ENCODE peak calls at places on chromosomes 3 and 15, in four cellular contexts. H, C, M and I are unnamed samples.

GRCh38 chr3:148971819-148972218 is 19.5 kb upstream of the GYG1 start:
- DNase-seq in H (no peak), C (peak; percentile 81), M (no peak), I (peak; percentile 31)

GRCh38 chr15:44719293-44719999 is 8.1 kb downstream of the B2M start:
- DNase-seq in H (no peak), C (no peak), M (no peak), I (no peak)

GRCh38 chr15:33086500-33087141 is 107.9 kb downstream of the FMN1 start:
- DNase-seq in H (no peak), C (no peak), M (no peak), I (no peak)

GRCh38 chr3:52827441-52827840 is 3.0 kb downstream of the ITIH4 start:
- DNase-seq in H (no peak), C (no peak), M (no peak), I (no peak)

GRCh38 chr3:44442591-44443309 is 34.7 kb downstream of the ZNF445 start:
- DNase-seq in H (no peak), C (no peak), M (no peak), I (no peak)

GRCh38 chr3:107641572-107642307 is 119.0 kb downstream of the BBX start:
- DNase-seq in H (no peak), C (no peak), M (no peak), I (no peak)

GRCh38 chr3:146165844-146166243 is 4.9 kb upstream of the PLOD2 start:
- DNase-seq in H (no peak), C (no peak), M (no peak), I (no peak)

GRCh38 chr15:71385469-71385868 is 270.2 kb downstream of the THSD4 start:
- DNase-seq in H (no peak), C (no peak), M (no peak), I (no peak)

GRCh38 chr3:193903257-193903807 is 232.6 kb upstream of the HES1 start:
- DNase-seq in H (no peak), C (no peak), M (no peak), I (no peak)

GRCh38 chr15:52481915-52482314 is 46.8 kb downstream of the MYO5A start:
- DNase-seq in H (no peak), C (no peak), M (no peak), I (peak; percentile 50)

GRCh38 chr15:69713726-69714559 is 261.3 kb downstream of the RPLP1 start:
- DNase-seq in H (no peak), C (no peak), M (no peak), I (no peak)

GRCh38 chr3:81758275-81758674 is 3.2 kb downstream of the GBE1 start:
- DNase-seq in H (no peak), C (no peak), M (no peak), I (peak; percentile 44)

GRCh38 chr3:81761904-81762565 is 590 bp upstream of the GBE1 start:
- DNase-seq in H (no peak), C (no peak), M (no peak), I (no peak)

GRCh38 chr3:81760215-81760614 is 1.2 kb downstream of the GBE1 start:
- DNase-seq in H (no peak), C (no peak), M (no peak), I (no peak)

GRCh38 chr3:81764665-81765064 is 3.2 kb upstream of the GBE1 start:
- DNase-seq in H (no peak), C (no peak), M (no peak), I (no peak)

GRCh38 chr3:81760924-81761903 is at the start of gene GBE1:
- DNase-seq in H (peak; percentile 96), C (peak; percentile 91), M (peak; percentile 96), I (peak; percentile 94)
- TF ChIP-seq CTCF in H (peak; percentile 24), C (no peak), M (peak; percentile 48), I (peak; percentile 47)

GRCh38 chr15:67074886-67075229 is 9.5 kb downstream of the SMAD3 start:
- DNase-seq in H (no peak), C (no peak), M (no peak), I (no peak)

GRCh38 chr15:67077641-67078215 is 12.3 kb downstream of the SMAD3 start:
- DNase-seq in H (no peak), C (no peak), M (no peak), I (no peak)

GRCh38 chr15:67079361-67079760 is 14.0 kb downstream of the SMAD3 start:
- DNase-seq in H (no peak), C (no peak), M (no peak), I (no peak)

GRCh38 chr15:67072951-67073350 is 7.5 kb downstream of the SMAD3 start:
- DNase-seq in H (no peak), C (no peak), M (no peak), I (no peak)

GRCh38 chr15:67076147-67076843 is 10.9 kb downstream of the SMAD3 start:
- DNase-seq in H (peak; percentile 46), C (no peak), M (no peak), I (no peak)
- H3K4me3 ChIP-seq in H (no peak overlapping the region), C (no peak overlapping the region), M (no peak overlapping the region), I (no peak overlapping the region)

GRCh38 chr3:128863560-128863959 is 15.9 kb upstream of the ACAD9 start:
- DNase-seq in H (no peak), C (no peak), M (no peak), I (no peak)
- TF ChIP-seq CTCF in H (no peak), C (no peak), M (peak; percentile 25), I (peak; percentile 26)

DNA sequence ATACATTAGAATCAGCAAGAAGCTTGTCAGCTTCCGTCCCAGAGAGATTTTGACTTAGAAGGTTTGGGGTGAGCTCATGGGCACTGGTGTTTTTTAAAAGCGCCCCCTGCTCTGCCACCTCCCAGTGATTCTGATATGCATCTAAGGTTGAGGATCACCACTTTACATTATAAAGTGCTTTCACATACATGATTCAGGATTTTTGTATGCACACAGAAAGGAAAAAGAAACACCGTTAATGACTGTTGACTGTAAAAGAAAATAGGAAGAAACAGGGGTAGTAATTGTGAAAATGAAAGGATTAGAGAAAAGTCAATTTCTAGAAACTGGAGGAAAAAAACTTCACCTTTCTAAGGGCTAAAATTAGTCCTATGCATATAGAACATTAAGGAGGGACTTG is 104.9 kb upstream of the ZBED2 start:
- DNase-seq in H (no peak), C (no peak), M (no peak), I (no peak)
- H3K4me3 ChIP-seq in H (no peak overlapping the region), C (no peak overlapping the region), M (no peak overlapping the region), I (no peak overlapping the region)

GRCh38 chr15:63027646-63028045 is 14.9 kb upstream of the TPM1 start:
- DNase-seq in H (no peak), C (no peak), M (no peak), I (no peak)

GRCh38 chr15:63028442-63029110 is 14.0 kb upstream of the TPM1 start:
- DNase-seq in H (no peak), C (no peak), M (no peak), I (no peak)

GRCh38 chr15:63023351-63023945 is 19.1 kb upstream of the TPM1 start:
- DNase-seq in H (no peak), C (no peak), M (no peak), I (peak; percentile 68)

GRCh38 chr15:63022663-63023062 is 19.9 kb upstream of the TPM1 start:
- DNase-seq in H (no peak), C (no peak), M (no peak), I (no peak)

DNA sequence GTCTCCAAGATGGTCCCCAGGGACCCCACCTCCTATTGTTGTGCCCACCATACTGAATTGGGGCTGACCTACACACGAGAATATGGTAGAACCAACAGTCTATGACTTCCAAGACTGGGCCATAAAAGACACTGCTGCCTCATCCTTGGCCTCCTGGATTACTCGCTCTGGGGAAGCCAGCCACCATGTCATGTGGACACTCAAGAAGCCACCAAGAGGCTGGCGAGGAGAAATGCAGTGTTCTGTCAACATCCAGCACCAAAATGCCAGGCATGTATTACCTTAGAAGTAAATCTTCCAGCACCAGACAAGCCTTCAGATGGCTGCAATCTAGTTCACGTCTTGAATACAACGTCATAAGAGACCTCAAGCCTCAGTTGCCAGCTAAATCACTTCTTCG is 17.1 kb upstream of the TPM1 start:
- DNase-seq in H (no peak), C (no peak), M (no peak), I (no peak)
- TF ChIP-seq CTCF in H (no peak), C (no peak), M (no peak), I (no peak)

DNA sequence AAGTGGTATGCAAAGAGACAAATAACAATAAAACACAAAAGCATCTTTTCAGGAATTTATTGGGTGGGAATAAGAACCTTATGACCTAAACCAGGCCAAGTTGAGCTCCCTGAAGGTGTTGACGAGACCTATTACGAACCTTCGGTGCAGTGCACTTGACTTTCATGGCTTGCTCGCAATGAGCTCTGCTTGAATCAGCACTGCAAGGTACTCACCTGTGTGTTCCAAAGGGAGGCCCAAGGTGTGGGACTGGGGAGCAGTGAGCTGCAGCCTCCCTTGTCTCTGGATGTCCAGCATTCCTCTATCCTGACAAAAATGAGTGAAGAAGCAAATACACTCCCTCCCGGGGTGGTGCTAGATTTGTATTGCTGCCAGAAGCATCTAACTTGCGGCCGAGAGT is at the start of gene MDFIC2:
- DNase-seq in H (no peak), C (no peak), M (no peak), I (no peak)
- H3K4me3 ChIP-seq in H (no peak within 1 kb of the TSS), C (no peak within 1 kb of the TSS), M (no peak within 1 kb of the TSS), I (no peak within 1 kb of the TSS)